ENCODE peak calls at places on chromosome 14, in six cellular contexts. T, W, L, N, C and I are unnamed samples.

GRCh38 chr14:75991753-75992152 is 6.2 kb downstream of the IFT43 start:
- DNase-seq in N (no peak), C (no peak), W (no peak), L (no peak), T (no peak), I (no peak)

GRCh38 chr14:75232597-75232996 is 46.0 kb upstream of the FOS start:
- DNase-seq in W (no peak), L (no peak), C (no peak), N (no peak), T (no peak), I (peak; percentile 33)

GRCh38 chr14:23056956-23057756 is at the start of gene CDH24:
- DNase-seq in N (peak; percentile 75), C (peak; percentile 79), W (peak; percentile 71), L (peak; percentile 65), T (peak; percentile 82), I (peak; percentile 79)

GRCh38 chr14:76872796-76873432 is 46.7 kb downstream of the LRRC74A start:
- DNase-seq in N (peak; percentile 58), C (peak; percentile 71), L (peak; percentile 60), W (peak; percentile 68), T (peak; percentile 80), I (peak; percentile 77)

GRCh38 chr14:99460793-99461192 is 19.9 kb downstream of the SETD3 start:
- DNase-seq in C (no peak), T (no peak), N (no peak), W (no peak), L (no peak), I (no peak)

GRCh38 chr14:24196071-24197061 is 1.1 kb upstream of the TM9SF1 start:
- DNase-seq in L (peak; percentile 15), T (no peak), N (no peak), C (no peak), W (no peak), I (no peak)

GRCh38 chr14:53807580-53807979 is 149.0 kb downstream of the BMP4 start:
- DNase-seq in N (peak; percentile 60), L (peak; percentile 29), C (no peak), W (no peak), T (no peak), I (no peak)

GRCh38 chr14:35678403-35679028 is 130.6 kb downstream of the RALGAPA1 start:
- DNase-seq in L (no peak), W (no peak), C (no peak), T (no peak), N (no peak), I (no peak)

GRCh38 chr14:31059152-31059924 is 33.2 kb upstream of the STRN3 start:
- DNase-seq in W (no peak), L (peak; percentile 93), C (no peak), T (no peak), N (peak; percentile 49), I (no peak)

GRCh38 chr14:90518941-90519256 is 122.1 kb downstream of the CALM1 start:
- DNase-seq in N (no peak), L (no peak), T (no peak), W (peak; percentile 58), C (peak; percentile 39), I (peak; percentile 67)

GRCh38 chr14:97920201-97920600 is 1123.0 kb downstream of the VRK1 start:
- DNase-seq in W (no peak), T (no peak), C (no peak), L (no peak), N (no peak), I (no peak)

GRCh38 chr14:74660167-74660566 is 48.1 kb upstream of the LTBP2 start:
- DNase-seq in W (no peak), L (no peak), N (no peak), C (no peak), T (no peak), I (no peak)

GRCh38 chr14:93993382-93993781 is 3.7 kb upstream of the CCDC197 start:
- DNase-seq in T (no peak), L (no peak), N (no peak), W (no peak), C (no peak), I (no peak)

GRCh38 chr14:104370256-104370870 is 209.2 kb upstream of the C14orf180 start:
- DNase-seq in W (peak; percentile 43), C (peak; percentile 37), T (no peak), N (no peak), L (no peak), I (no peak)

GRCh38 chr14:85602366-85602765 is 72.4 kb downstream of the FLRT2 start:
- DNase-seq in T (no peak), W (no peak), N (no peak), C (no peak), L (no peak), I (no peak)

GRCh38 chr14:33657478-33657877 is 293.4 kb downstream of the EGLN3 start:
- DNase-seq in C (no peak), W (no peak), L (peak; percentile 49), T (no peak), N (no peak), I (no peak)

GRCh38 chr14:50775357-50775756 is 55.6 kb downstream of the NIN start:
- DNase-seq in T (no peak), L (peak; percentile 79), C (no peak), N (no peak), W (no peak), I (no peak)

GRCh38 chr14:69151458-69152180 is 1.3 kb downstream of the DCAF5 start:
- DNase-seq in W (peak; percentile 84), C (peak; percentile 84), N (peak; percentile 69), L (peak; percentile 63), T (peak; percentile 83), I (peak; percentile 82)

GRCh38 chr14:104386281-104386841 is 193.2 kb upstream of the C14orf180 start:
- DNase-seq in T (no peak), L (no peak), C (peak; percentile 45), W (no peak), N (no peak), I (no peak)

GRCh38 chr14:100047600-100047999 is 17.6 kb upstream of the EVL start:
- DNase-seq in L (no peak), T (no peak), N (no peak), C (no peak), W (no peak), I (no peak)

GRCh38 chr14:89911018-89911919 is 43.3 kb downstream of the EFCAB11 start:
- DNase-seq in N (no peak), T (peak; percentile 55), C (no peak), W (no peak), L (peak; percentile 72), I (no peak)

GRCh38 chr14:47438650-47439140 is 236.7 kb downstream of the MDGA2 start:
- DNase-seq in W (no peak), T (no peak), C (no peak), N (no peak), L (peak; percentile 3), I (no peak)

GRCh38 chr14:44564908-44565307 is 57.8 kb upstream of the FSCB start:
- DNase-seq in L (peak; percentile 38), W (no peak), C (no peak), T (no peak), N (no peak), I (no peak)

DNA sequence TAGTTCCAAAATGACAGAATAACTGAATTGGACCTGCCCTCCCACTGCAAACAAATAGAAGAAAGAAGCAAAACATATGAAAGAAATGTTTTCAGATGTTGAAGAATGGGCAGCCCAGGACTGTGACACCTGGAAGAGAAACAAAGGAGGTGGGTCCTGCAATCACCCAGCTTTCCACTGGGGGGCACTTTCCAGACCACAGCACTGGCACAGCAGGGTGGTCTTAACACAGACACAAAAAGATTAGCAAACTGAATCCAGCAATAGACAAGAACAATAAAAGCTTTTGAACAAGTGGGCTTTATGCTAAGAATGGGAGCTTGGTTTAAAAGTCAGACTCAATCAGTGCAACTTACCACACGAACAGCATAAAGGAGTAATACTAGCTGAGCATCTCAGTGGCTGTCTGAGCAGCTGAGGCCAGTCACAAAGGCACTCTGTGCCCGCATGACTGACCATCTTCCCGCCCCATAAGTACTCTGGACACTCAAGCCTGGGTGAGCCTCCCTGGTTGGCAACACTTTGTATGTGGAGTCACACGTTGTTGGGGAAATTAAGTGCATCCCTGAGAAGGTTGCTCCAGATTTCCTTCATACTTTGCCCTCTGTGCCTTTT is 27.7 kb downstream of the JKAMP start:
- DNase-seq in N (no peak), L (no peak), T (no peak), C (no peak), W (peak; percentile 49), I (peak; percentile 40)
- TF ChIP-seq CTCF in N (peak; percentile 40), L (peak; percentile 56), T (no peak), C (peak; percentile 27), W (peak; percentile 73), I (peak; percentile 52)

GRCh38 chr14:45658917-45659299 is 405.9 kb upstream of the MIS18BP1 start:
- DNase-seq in T (no peak), L (no peak), N (no peak), C (no peak), W (no peak), I (no peak)

GRCh38 chr14:45664668-45665356 is 411.8 kb upstream of the MIS18BP1 start:
- DNase-seq in N (no peak), W (peak; percentile 5), L (no peak), C (no peak), T (no peak), I (no peak)
- TF ChIP-seq CTCF in N (no peak), W (peak; percentile 24), L (no peak), C (no peak), T (no peak), I (no peak)

DNA sequence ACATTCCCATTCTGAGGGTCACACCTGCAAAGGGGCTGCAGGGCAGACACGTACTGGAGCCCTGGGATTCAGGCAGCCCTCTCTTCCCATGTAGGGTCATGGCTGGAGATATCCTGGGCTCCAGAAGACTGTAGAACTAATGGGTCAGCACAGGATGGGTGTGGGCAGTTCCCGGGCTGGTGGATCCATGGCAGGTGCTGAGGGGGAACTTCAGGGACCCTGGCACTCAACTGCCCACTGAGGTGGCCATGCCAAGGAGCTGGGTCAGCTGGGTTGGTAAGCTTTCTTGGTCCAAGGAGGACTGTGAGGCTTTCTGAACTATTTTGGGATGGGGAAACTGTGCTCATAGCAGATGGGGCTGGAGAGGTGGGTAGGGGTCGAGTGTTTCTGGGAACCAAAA is 183.4 kb upstream of the RTL1 start:
- DNase-seq in N (no peak), C (no peak), W (no peak), L (no peak), T (no peak), I (no peak)
- TF ChIP-seq CTCF in N (no peak), C (no peak), W (no peak), L (no peak), T (no peak), I (no peak)

GRCh38 chr14:64478634-64479250 is 13.4 kb downstream of the AKAP5 start:
- DNase-seq in C (no peak), W (no peak), L (peak; percentile 57), N (no peak), T (no peak), I (no peak)
- TF ChIP-seq CTCF in C (peak; percentile 50), W (no peak), L (peak; percentile 38), N (peak; percentile 57), T (peak; percentile 25), I (peak; percentile 64)